ENCODE peak calls at places on chromosome 2, in four cellular contexts. M is AG08396; T is naive thymus-derived CD8-positive, alpha-beta T cell; U is H54. C is an unnamed sample.

GRCh38 chr2:26848336-26849055 is 564 bp downstream of the DPYSL5 start:
- DNase-seq in M (peak; percentile 59), T (peak; percentile 15), U (no peak), C (no peak)

GRCh38 chr2:82139979-82140611 is 1835.5 kb upstream of the LRRTM1 start:
- DNase-seq in M (no peak), T (no peak), U (no peak), C (no peak)

GRCh38 chr2:28822036-28822435 is 11.4 kb downstream of the SPDYA start:
- DNase-seq in M (no peak), T (no peak), U (no peak), C (no peak)

GRCh38 chr2:181836583-181836982 is 54.9 kb upstream of the ITPRID2 start:
- DNase-seq in M (no peak), T (no peak), U (no peak), C (no peak)

GRCh38 chr2:14516844-14517243 is 115.7 kb upstream of the LRATD1 start:
- DNase-seq in M (peak; percentile 39), T (no peak), U (peak; percentile 34), C (peak; percentile 78)

GRCh38 chr2:2782007-2782406 is 450.9 kb upstream of the MYT1L start:
- DNase-seq in M (no peak), T (no peak), U (no peak), C (no peak)

GRCh38 chr2:5537180-5537579 is 155.0 kb upstream of the SOX11 start:
- DNase-seq in M (no peak), T (no peak), U (no peak), C (no peak)

GRCh38 chr2:125643585-125643984 is 1012.4 kb upstream of the GYPC start:
- DNase-seq in M (no peak), T (no peak), U (no peak), C (no peak)

GRCh38 chr2:95387358-95387757 is 15.2 kb upstream of the FAHD2A start:
- DNase-seq in M (no peak), T (no peak), U (no peak), C (no peak)